ENCODE peak calls at places on chromosomes 3 and 15, in four cellular contexts. One of them, this sample, is unnamed.

GRCh38 chr3:127074900-127075360 is 92.0 kb downstream of the PLXNA1 start:
- DNase-seq in endothelial cell: no peak
- DNase-seq in A549: no peak
- DNase-seq in astrocyte: peak; percentile 79
- DNase-seq in this sample: no peak

GRCh38 chr3:87375231-87375682 is 98.9 kb upstream of the POU1F1 start:
- DNase-seq in endothelial cell: no peak
- DNase-seq in A549: no peak
- DNase-seq in astrocyte: no peak
- DNase-seq in this sample: no peak

GRCh38 chr3:46923559-46924350 is 46.2 kb downstream of the PTH1R start:
- DNase-seq in endothelial cell: peak; percentile 57
- DNase-seq in A549: peak; percentile 63
- DNase-seq in astrocyte: no peak
- DNase-seq in this sample: peak; percentile 34

GRCh38 chr15:90083954-90084607 is 18.2 kb downstream of the IDH2 start:
- DNase-seq in endothelial cell: no peak
- DNase-seq in A549: no peak
- DNase-seq in astrocyte: no peak
- DNase-seq in this sample: no peak

GRCh38 chr3:122167630-122168029 is 15.8 kb upstream of the CASR start:
- DNase-seq in endothelial cell: no peak
- DNase-seq in A549: no peak
- DNase-seq in astrocyte: no peak
- DNase-seq in this sample: no peak

GRCh38 chr15:101538177-101538576 is 48.7 kb upstream of the PCSK6 start:
- DNase-seq in endothelial cell: no peak
- DNase-seq in A549: no peak
- DNase-seq in astrocyte: no peak
- DNase-seq in this sample: no peak

GRCh38 chr15:52107238-52107637 is 5.3 kb downstream of the BCL2L10 start:
- DNase-seq in endothelial cell: no peak
- DNase-seq in A549: no peak
- DNase-seq in astrocyte: no peak
- DNase-seq in this sample: no peak

GRCh38 chr3:124395165-124395564 is 335.1 kb upstream of the UMPS start:
- DNase-seq in endothelial cell: no peak
- DNase-seq in A549: no peak
- DNase-seq in astrocyte: no peak
- DNase-seq in this sample: no peak

GRCh38 chr15:31292391-31293020 is 34.1 kb upstream of the KLF13 start:
- DNase-seq in endothelial cell: no peak
- DNase-seq in A549: no peak
- DNase-seq in astrocyte: no peak
- DNase-seq in this sample: peak; percentile 0

GRCh38 chr15:73273181-73274002 is 95.4 kb downstream of the HCN4 start:
- DNase-seq in endothelial cell: peak; percentile 64
- DNase-seq in A549: peak; percentile 69
- DNase-seq in astrocyte: peak; percentile 30
- DNase-seq in this sample: peak; percentile 48

GRCh38 chr3:14524311-14524711 is 15.8 kb downstream of the GRIP2 start:
- DNase-seq in endothelial cell: no peak
- DNase-seq in A549: no peak
- DNase-seq in astrocyte: no peak
- DNase-seq in this sample: no peak

GRCh38 chr15:59169337-59169736 is 37.3 kb upstream of the LDHAL6B start:
- DNase-seq in endothelial cell: no peak
- DNase-seq in A549: no peak
- DNase-seq in astrocyte: peak; percentile 95
- DNase-seq in this sample: no peak

GRCh38 chr15:38867556-38867955 is 302.9 kb upstream of the RASGRP1 start:
- DNase-seq in endothelial cell: no peak
- DNase-seq in A549: no peak
- DNase-seq in astrocyte: no peak
- DNase-seq in this sample: no peak

GRCh38 chr15:42721016-42721415 is 15.9 kb downstream of the CDAN1 start:
- DNase-seq in endothelial cell: no peak
- DNase-seq in A549: no peak
- DNase-seq in astrocyte: no peak
- DNase-seq in this sample: no peak

GRCh38 chr3:42098171-42098570 is 7.0 kb downstream of the TRAK1 start:
- DNase-seq in endothelial cell: no peak
- DNase-seq in A549: no peak
- DNase-seq in astrocyte: no peak
- DNase-seq in this sample: no peak

GRCh38 chr3:168877899-168878298 is 782.2 kb upstream of the GOLIM4 start:
- DNase-seq in endothelial cell: no peak
- DNase-seq in A549: no peak
- DNase-seq in astrocyte: no peak
- DNase-seq in this sample: no peak

GRCh38 chr15:29533667-29534066 is 264.0 kb upstream of the NSMCE3 start:
- DNase-seq in endothelial cell: no peak
- DNase-seq in A549: no peak
- DNase-seq in astrocyte: no peak
- DNase-seq in this sample: no peak

GRCh38 chr3:169505577-169506155 is 157.8 kb downstream of the MECOM start:
- DNase-seq in endothelial cell: no peak
- DNase-seq in A549: no peak
- DNase-seq in astrocyte: no peak
- DNase-seq in this sample: no peak

GRCh38 chr3:66010348-66011097 is 28.2 kb downstream of the MAGI1 start:
- DNase-seq in endothelial cell: no peak
- DNase-seq in A549: no peak
- DNase-seq in astrocyte: no peak
- DNase-seq in this sample: no peak

GRCh38 chr15:60128710-60129109 is 124.6 kb downstream of the FOXB1 start:
- DNase-seq in endothelial cell: no peak
- DNase-seq in A549: no peak
- DNase-seq in astrocyte: no peak
- DNase-seq in this sample: no peak

GRCh38 chr3:114214542-114215341 is 22.6 kb downstream of the ZNF80 start:
- DNase-seq in endothelial cell: no peak
- DNase-seq in A549: no peak
- DNase-seq in astrocyte: no peak
- DNase-seq in this sample: no peak

GRCh38 chr3:150736316-150736719 is 26.7 kb downstream of the SIAH2 start:
- DNase-seq in endothelial cell: no peak
- DNase-seq in A549: no peak
- DNase-seq in astrocyte: no peak
- DNase-seq in this sample: no peak

GRCh38 chr15:35723852-35724251 is 177.9 kb upstream of the DPH6 start:
- DNase-seq in endothelial cell: no peak
- DNase-seq in A549: no peak
- DNase-seq in astrocyte: peak; percentile 51
- DNase-seq in this sample: no peak

GRCh38 chr3:49244589-49245205 is 32.3 kb downstream of the C3orf62 start:
- DNase-seq in endothelial cell: no peak
- DNase-seq in A549: peak; percentile 33
- DNase-seq in astrocyte: no peak
- DNase-seq in this sample: no peak

GRCh38 chr3:71195492-71195891 is 388.0 kb downstream of the FOXP1 start:
- DNase-seq in endothelial cell: no peak
- DNase-seq in A549: no peak
- DNase-seq in astrocyte: peak; percentile 86
- DNase-seq in this sample: no peak

DNA sequence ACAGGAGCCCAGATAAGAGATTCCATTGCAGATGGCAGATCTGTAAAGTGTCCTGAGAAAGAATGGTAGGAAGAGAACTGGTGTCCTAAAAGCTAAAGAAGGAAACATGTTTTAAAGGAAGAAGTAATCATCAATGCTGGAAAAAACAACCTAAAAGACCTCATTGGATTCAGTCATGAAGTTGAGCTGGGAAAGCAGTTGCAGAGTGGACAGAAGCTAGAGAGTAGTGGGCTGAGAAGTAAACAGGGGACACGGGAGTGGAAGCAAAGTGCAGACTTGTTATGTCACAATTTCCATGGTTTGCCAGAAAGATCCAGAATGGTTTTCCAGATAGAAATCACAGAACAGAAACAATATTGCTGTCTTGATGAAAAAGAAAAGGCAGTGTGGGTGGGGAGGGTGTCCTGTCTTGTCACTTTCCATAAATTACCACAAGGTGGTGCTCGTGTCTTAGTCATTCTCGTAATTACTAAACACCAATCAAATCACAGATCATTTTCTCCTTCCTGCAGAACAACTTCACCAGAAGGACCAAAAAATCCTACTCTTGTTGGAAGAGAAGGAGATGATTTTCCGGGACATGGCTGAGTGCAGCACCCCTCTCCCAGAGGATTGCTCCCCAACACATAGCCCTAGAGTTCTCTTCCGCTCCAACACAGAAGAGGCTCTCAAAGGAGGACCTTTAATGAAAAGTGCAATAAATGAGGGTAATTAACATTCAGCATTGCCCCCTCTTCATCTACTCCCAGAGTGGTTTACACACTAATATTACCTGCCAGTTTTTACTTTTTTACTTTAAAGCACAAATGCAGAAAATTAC is 64.5 kb downstream of the KLHL25 start:
- DNase-seq in endothelial cell: peak; percentile 36
- DNase-seq in A549: peak; percentile 73
- DNase-seq in astrocyte: peak; percentile 37
- DNase-seq in this sample: peak; percentile 45
- TF ChIP-seq CTCF in endothelial cell: peak; percentile 66
- TF ChIP-seq CTCF in A549: peak; percentile 91
- TF ChIP-seq CTCF in astrocyte: peak; percentile 81
- TF ChIP-seq CTCF in this sample: peak; percentile 87

GRCh38 chr3:4338751-4339150 is 35.6 kb downstream of the SETMAR start:
- DNase-seq in endothelial cell: no peak
- DNase-seq in A549: no peak
- DNase-seq in astrocyte: no peak
- DNase-seq in this sample: no peak
- TF ChIP-seq CTCF in endothelial cell: no peak
- TF ChIP-seq CTCF in A549: no peak
- TF ChIP-seq CTCF in astrocyte: no peak
- TF ChIP-seq CTCF in this sample: no peak

GRCh38 chr3:16675805-16676204 is 70.6 kb upstream of the DAZL start:
- DNase-seq in endothelial cell: no peak
- DNase-seq in A549: no peak
- DNase-seq in astrocyte: no peak
- DNase-seq in this sample: no peak
- TF ChIP-seq CTCF in endothelial cell: no peak
- TF ChIP-seq CTCF in A549: no peak
- TF ChIP-seq CTCF in astrocyte: no peak
- TF ChIP-seq CTCF in this sample: no peak

GRCh38 chr3:142211034-142211433 is 14.4 kb downstream of the GK5 start:
- DNase-seq in endothelial cell: peak; percentile 22
- DNase-seq in A549: no peak
- DNase-seq in astrocyte: no peak
- DNase-seq in this sample: no peak
- TF ChIP-seq CTCF in endothelial cell: no peak
- TF ChIP-seq CTCF in A549: no peak
- TF ChIP-seq CTCF in astrocyte: no peak
- TF ChIP-seq CTCF in this sample: peak; percentile 43

GRCh38 chr3:39637807-39638206 is 170.3 kb downstream of the MOBP start:
- DNase-seq in endothelial cell: no peak
- DNase-seq in A549: peak; percentile 51
- DNase-seq in astrocyte: peak; percentile 16
- DNase-seq in this sample: no peak
- TF ChIP-seq CTCF in endothelial cell: no peak
- TF ChIP-seq CTCF in A549: no peak
- TF ChIP-seq CTCF in astrocyte: peak; percentile 28
- TF ChIP-seq CTCF in this sample: peak; percentile 34

This sample was measured in neural crest cell.